ENCODE peak calls at places on chromosomes 11 and 22, in ten cellular contexts. C is right atrium auricular region, T is H1, P is choroid plexus epithelial cell, G is GM12878, O is fibroblast of lung, K is NCI-H526, U is Panc1, Y is kidney epithelial cell, S is mesenchymal stem cell. F is an unnamed sample.
A peak's percentile ranks its signal among the peaks of the same experiment; 100 is the strongest.

GRCh38 chr11:13962562-13963168 is at the start of gene SPON1:
- DNase-seq in K (no peak), Y (no peak), G (no peak), C (no peak), P (peak; percentile 4), O (peak; percentile 49), T (peak; percentile 77), U (no peak), S (peak; percentile 34), F (peak; percentile 25)

GRCh38 chr22:25351631-25352293 is 132.3 kb downstream of the CRYBB2 start:
- DNase-seq in P (no peak), C (no peak), G (no peak), U (no peak), O (no peak), T (no peak), S (no peak), Y (no peak), K (no peak), F (no peak)

GRCh38 chr22:19579113-19579811 is 55.1 kb upstream of the CLDN5 start:
- DNase-seq in T (no peak), U (no peak), O (peak; percentile 4), Y (no peak), K (no peak), C (no peak), G (no peak), S (no peak), P (no peak), F (peak; percentile 9)

GRCh38 chr11:34185926-34186841 is 80.8 kb downstream of the NAT10 start:
- DNase-seq in K (no peak), Y (no peak), G (no peak), P (no peak), U (no peak), S (no peak), T (peak; percentile 64), O (no peak), C (no peak), F (no peak)

GRCh38 chr11:11296434-11296833 is 56.6 kb downstream of the CSNK2A3 start:
- DNase-seq in K (no peak), S (no peak), T (no peak), O (no peak), Y (no peak), G (no peak), P (no peak), C (no peak), U (no peak), F (no peak)

GRCh38 chr11:132959663-132960062 is 572.6 kb downstream of the OPCML start:
- DNase-seq in T (no peak), S (no peak), K (no peak), Y (no peak), U (no peak), O (no peak), C (no peak), P (no peak), G (no peak), F (no peak)

GRCh38 chr11:79538775-79539174 is 97.9 kb upstream of the TENM4 start:
- DNase-seq in Y (no peak), G (no peak), S (no peak), U (no peak), T (no peak), O (no peak), C (no peak), K (no peak), P (no peak), F (no peak)

GRCh38 chr22:33538277-33538885 is 381.9 kb downstream of the LARGE1 start:
- DNase-seq in U (no peak), S (no peak), O (no peak), C (no peak), Y (no peak), K (no peak), P (no peak), G (no peak), T (no peak), F (no peak)

GRCh38 chr11:126592496-126593410 is 237.3 kb downstream of the ST3GAL4 start:
- DNase-seq in P (no peak), S (no peak), O (no peak), U (no peak), C (no peak), T (no peak), K (peak; percentile 35), G (no peak), Y (no peak), F (no peak)

GRCh38 chr11:66542362-66542761 is 3.5 kb downstream of the ZDHHC24 start:
- DNase-seq in K (no peak), S (no peak), U (no peak), P (no peak), O (peak; percentile 33), C (no peak), G (no peak), Y (no peak), T (no peak), F (peak; percentile 14)

GRCh38 chr11:125393331-125393730 is 102.7 kb downstream of the FEZ1 start:
- DNase-seq in K (no peak), U (no peak), C (no peak), G (no peak), T (no peak), S (no peak), Y (no peak), P (no peak), O (no peak), F (no peak)

GRCh38 chr22:28799834-28800307 is 498 bp downstream of the XBP1 start:
- DNase-seq in P (peak; percentile 68), T (no peak), C (peak; percentile 71), S (peak; percentile 62), K (no peak), Y (no peak), U (no peak), O (peak; percentile 65), G (no peak), F (peak; percentile 63)

GRCh38 chr11:118152020-118152551 is 537 bp downstream of the SCN4B start:
- DNase-seq in O (no peak), C (no peak), P (no peak), S (no peak), Y (no peak), G (no peak), T (no peak), K (no peak), U (no peak), F (no peak)

GRCh38 chr22:27213766-27214581 is 556.6 kb downstream of the MIAT start:
- DNase-seq in S (peak; percentile 70), K (no peak), C (peak; percentile 84), Y (no peak), T (no peak), U (no peak), G (no peak), P (peak; percentile 93), O (peak; percentile 44), F (peak; percentile 90)

GRCh38 chr11:8531312-8531711 is 62.7 kb downstream of the STK33 start:
- DNase-seq in G (no peak), Y (no peak), O (peak; percentile 65), S (peak; percentile 2), K (peak; percentile 75), U (no peak), P (no peak), C (no peak), T (no peak), F (no peak)

GRCh38 chr22:19749876-19750275 is 10.7 kb upstream of the TBX1 start:
- DNase-seq in K (no peak), P (no peak), C (no peak), T (no peak), G (no peak), Y (no peak), O (no peak), U (no peak), S (no peak), F (no peak)

GRCh38 chr11:71086687-71087258 is 165.6 kb downstream of the SHANK2 start:
- DNase-seq in T (peak; percentile 78), P (peak; percentile 43), U (no peak), K (peak; percentile 85), S (peak; percentile 24), C (no peak), G (no peak), Y (no peak), O (peak; percentile 10), F (peak; percentile 22)

GRCh38 chr11:2365571-2366210 is 11.4 kb upstream of the CD81 start:
- DNase-seq in K (no peak), O (no peak), T (no peak), S (no peak), P (no peak), U (no peak), G (no peak), Y (no peak), C (no peak), F (no peak)

GRCh38 chr11:130471731-130472433 is 23.4 kb downstream of the ADAMTS15 start:
- DNase-seq in O (no peak), T (no peak), U (no peak), P (no peak), G (no peak), K (no peak), C (peak; percentile 48), Y (no peak), S (no peak), F (no peak)

GRCh38 chr11:134226806-134227325 is 2.4 kb downstream of the VPS26B start:
- DNase-seq in U (no peak), G (no peak), P (peak; percentile 27), Y (no peak), C (no peak), O (no peak), T (no peak), K (no peak), S (peak; percentile 54), F (no peak)

GRCh38 chr11:129106788-129107187 is 85.3 kb downstream of the ARHGAP32 start:
- DNase-seq in C (no peak), T (no peak), K (no peak), G (no peak), O (no peak), P (no peak), Y (no peak), U (no peak), S (no peak), F (no peak)

GRCh38 chr22:35342390-35342789 is 38.5 kb upstream of the HMOX1 start:
- DNase-seq in C (no peak), K (no peak), O (no peak), P (no peak), G (no peak), Y (no peak), T (no peak), S (no peak), U (no peak), F (no peak)

GRCh38 chr11:13486926-13487660 is 8.7 kb downstream of the PTH start:
- DNase-seq in P (peak; percentile 44), U (no peak), C (no peak), K (no peak), Y (no peak), G (no peak), T (peak; percentile 91), S (peak; percentile 41), O (peak; percentile 9), F (no peak)

GRCh38 chr11:65912840-65913239 is 6.0 kb downstream of the C11orf68 start:
- DNase-seq in K (no peak), Y (no peak), C (no peak), G (no peak), T (no peak), O (peak; percentile 47), P (peak; percentile 50), S (peak; percentile 78), U (no peak), F (peak; percentile 59)

GRCh38 chr22:48396091-48396784 is 1431.4 kb downstream of the BRD1 start:
- DNase-seq in K (no peak), U (no peak), P (no peak), G (no peak), C (peak; percentile 34), O (no peak), Y (no peak), T (peak; percentile 33), S (no peak), F (no peak)

GRCh38 chr11:77136784-77137420 is 8.9 kb downstream of the MYO7A start:
- DNase-seq in U (no peak), S (no peak), C (no peak), P (no peak), T (no peak), G (no peak), O (no peak), K (no peak), Y (no peak), F (no peak)

GRCh38 chr11:116515666-116516184 is 257.1 kb downstream of the BUD13 start:
- DNase-seq in C (no peak), G (no peak), O (no peak), K (no peak), Y (no peak), S (no peak), T (peak; percentile 43), P (no peak), U (no peak), F (no peak)

GRCh38 chr11:69054397-69055211 is 5.9 kb downstream of the TPCN2 start:
- DNase-seq in Y (no peak), U (no peak), P (no peak), T (no peak), G (no peak), C (no peak), O (no peak), K (no peak), S (no peak), F (no peak)

F was measured in astrocyte of the spinal cord.